ENCODE peak calls at places on chromosome 12, in four cellular contexts. B is astrocyte, Q is IMR-90, E is endodermal cell. C is an unnamed sample.

GRCh38 chr12:33724867-33725266 is 285.2 kb upstream of the SYT10 start:
- DNase-seq in Q (no peak), B (no peak), E (no peak), C (no peak)

GRCh38 chr12:58787021-58787760 is 133.1 kb downstream of the LRIG3 start:
- DNase-seq in Q (no peak), B (no peak), E (no peak), C (peak)

GRCh38 chr12:88579572-88579940 is 715 bp downstream of the KITLG start:
- DNase-seq in B (no peak), Q (no peak), E (peak), C (no peak)

GRCh38 chr12:3882896-3883564 is 9.8 kb upstream of the PARP11 start:
- DNase-seq in Q (peak), B (no peak), E (no peak), C (peak)

GRCh38 chr12:101045486-101046474 is 164.3 kb downstream of the SLC5A8 start:
- DNase-seq in Q (peak), E (no peak), B (peak), C (peak)

GRCh38 chr12:10227648-10228047 is 15.0 kb downstream of the GABARAPL1 start:
- DNase-seq in Q (no peak), B (no peak), E (no peak), C (no peak)

GRCh38 chr12:122669397-122670070 is 33.6 kb downstream of the HCAR2 start:
- DNase-seq in E (no peak), B (peak), Q (peak), C (peak)

GRCh38 chr12:46108721-46109120 is 118.3 kb upstream of the SCAF11 start:
- DNase-seq in E (no peak), Q (no peak), B (no peak), C (no peak)

GRCh38 chr12:3805058-3805457 is 52.1 kb upstream of the CRACR2A start:
- DNase-seq in B (no peak), Q (no peak), E (no peak), C (no peak)

GRCh38 chr12:129190827-129191226 is 337.5 kb downstream of the GLT1D1 start:
- DNase-seq in E (peak), Q (no peak), B (no peak), C (no peak)

GRCh38 chr12:32365473-32366064 is 33.8 kb upstream of the FGD4 start:
- DNase-seq in E (peak), B (peak), Q (peak), C (peak)

GRCh38 chr12:103799504-103800251 is 41.4 kb downstream of the NT5DC3 start:
- DNase-seq in Q (peak), B (peak), E (peak), C (peak)

GRCh38 chr12:62943779-62944395 is 8.9 kb upstream of the PPM1H start:
- DNase-seq in B (no peak), Q (no peak), E (no peak), C (no peak)

GRCh38 chr12:106386836-106387555 is 29.4 kb downstream of the POLR3B start:
- DNase-seq in Q (peak), E (no peak), B (peak), C (peak)

GRCh38 chr12:69553626-69554248 is 31.5 kb upstream of the CCT2 start:
- DNase-seq in B (peak), E (no peak), Q (peak), C (peak)

GRCh38 chr12:99711246-99711645 is 63.7 kb downstream of the GARIN6 start:
- DNase-seq in Q (no peak), B (no peak), E (no peak), C (no peak)

GRCh38 chr12:5438671-5439200 is 6.8 kb downstream of the NTF3 start:
- DNase-seq in B (peak), E (no peak), Q (no peak), C (no peak)

GRCh38 chr12:107441906-107442305 is 243.7 kb upstream of the PWP1 start:
- DNase-seq in E (no peak), B (peak), Q (peak), C (peak)

GRCh38 chr12:127362121-127362520 is 904.8 kb upstream of the TMEM132C start:
- DNase-seq in Q (no peak), E (no peak), B (no peak), C (no peak)

GRCh38 chr12:127360580-127360979 is 906.4 kb upstream of the TMEM132C start:
- DNase-seq in Q (no peak), E (no peak), B (no peak), C (no peak)

DNA sequence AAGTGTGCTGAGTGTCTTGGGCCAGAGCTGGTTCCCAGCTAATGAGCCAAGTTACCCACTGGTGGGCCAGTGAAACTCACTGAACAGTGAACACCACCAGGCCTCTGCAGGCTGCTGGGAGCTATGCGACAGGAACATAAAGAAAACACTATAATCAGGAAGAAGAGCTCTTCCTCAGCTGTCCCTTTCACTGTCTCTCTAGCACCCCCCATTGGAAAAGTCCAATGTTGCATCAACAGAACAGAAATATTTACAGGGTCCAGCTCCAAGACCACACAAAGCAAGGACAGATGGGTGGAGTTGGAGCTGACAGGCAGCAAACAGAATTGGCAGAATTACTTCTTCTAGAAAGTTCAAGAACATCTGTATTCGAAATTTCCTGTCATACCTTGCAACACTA is 903.6 kb upstream of the TMEM132C start:
- DNase-seq in Q (no peak), B (no peak), E (peak), C (no peak)
- TF ChIP-seq CTCF in Q (peak), B (peak), E (peak), C (peak)

DNA sequence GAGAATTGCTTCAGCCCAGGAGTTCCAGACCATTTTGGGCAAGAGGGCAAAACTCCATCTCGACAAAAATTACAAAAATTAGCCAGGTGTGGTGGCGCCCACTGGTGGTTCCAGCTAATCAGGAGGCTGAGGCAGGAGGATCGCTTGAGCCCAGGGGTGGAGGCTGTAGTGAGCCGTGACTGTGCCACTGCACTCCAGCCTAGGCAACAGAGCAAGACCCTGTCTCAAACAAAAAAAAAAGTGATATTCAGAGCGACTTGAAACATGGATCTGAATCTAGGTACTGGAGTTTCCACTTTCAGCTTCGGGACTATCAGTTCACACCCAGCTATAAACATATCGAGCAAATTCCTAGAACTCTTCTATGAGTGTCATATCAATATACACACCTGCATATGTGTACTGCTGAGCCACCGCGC is 16.3 kb upstream of the RNF34 start:
- DNase-seq in Q (no peak), E (no peak), B (no peak), C (no peak)
- TF ChIP-seq CTCF in Q (no peak), E (peak), B (no peak), C (peak)

DNA sequence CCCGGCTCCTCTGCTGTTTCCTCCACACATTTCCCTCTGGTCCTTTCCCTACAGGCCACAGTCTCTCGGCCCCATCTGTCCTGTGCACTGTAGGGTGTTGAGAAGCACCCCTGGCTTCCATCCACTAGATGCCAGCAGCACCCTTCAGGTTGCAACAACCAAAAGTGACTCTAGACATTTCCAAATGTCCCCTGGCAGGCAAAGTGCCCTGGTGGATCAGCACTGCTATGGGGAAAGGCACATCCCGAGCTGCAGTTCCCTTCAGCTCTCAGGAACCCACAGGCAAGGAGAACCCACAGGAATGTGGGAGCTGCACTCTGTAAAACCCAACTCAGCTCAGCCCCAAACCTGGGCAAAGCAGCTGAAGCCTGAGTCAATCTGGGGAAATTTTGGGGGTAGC is 77.0 kb downstream of the RBM19 start:
- DNase-seq in E (no peak), Q (peak), B (peak), C (peak)
- TF ChIP-seq CTCF in E (peak), Q (peak), B (no peak), C (no peak)

DNA sequence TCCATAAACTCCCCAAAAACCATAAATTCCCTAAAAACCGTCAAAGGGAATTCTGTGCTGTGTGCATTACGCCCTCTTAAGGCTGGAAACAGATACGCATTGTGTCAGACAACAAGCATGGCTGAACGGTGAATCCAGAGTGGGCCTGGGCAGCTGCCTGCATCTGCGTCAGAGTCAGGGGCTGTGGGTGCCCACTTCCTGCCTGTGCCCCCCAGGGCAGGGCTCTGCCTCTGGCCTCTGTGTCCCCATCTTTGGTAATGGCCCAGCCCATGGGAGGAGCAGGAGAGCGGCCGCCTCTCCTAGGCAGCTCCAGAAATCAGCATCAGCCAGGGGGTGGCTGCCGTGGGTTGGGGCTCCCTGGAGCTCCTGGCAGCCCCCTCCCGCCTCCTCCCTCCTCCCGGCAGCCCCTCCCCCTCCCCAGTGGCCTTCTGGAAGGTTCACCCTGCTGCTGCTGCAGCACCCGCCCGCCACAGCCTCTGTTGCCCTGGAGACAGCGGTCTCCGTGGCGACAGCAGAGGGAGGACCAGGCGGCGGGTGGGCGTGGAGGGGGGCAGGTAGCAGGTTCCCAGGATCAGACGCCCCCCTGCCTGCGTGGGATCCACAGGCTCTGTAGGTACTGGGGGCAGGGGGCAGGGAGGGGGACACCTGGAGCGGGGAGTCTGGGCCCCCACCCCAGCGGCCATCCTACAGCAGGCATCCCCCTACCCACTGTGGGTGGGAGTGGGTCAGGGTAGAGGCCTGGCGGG is 5.9 kb downstream of the MMP17 start:
- DNase-seq in B (peak), Q (peak), E (peak), C (peak)
- TF ChIP-seq CTCF in B (peak), Q (peak), E (peak), C (peak)

GRCh38 chr12:7937867-7938506 is 2.0 kb upstream of the SLC2A3 start:
- DNase-seq in Q (no peak), B (peak), E (no peak), C (peak)
- TF ChIP-seq CTCF in Q (peak), B (peak), E (peak), C (peak)

GRCh38 chr12:47870175-47870781 is 34.5 kb downstream of the VDR start:
- DNase-seq in B (no peak), Q (no peak), E (peak), C (peak)
- TF ChIP-seq CTCF in B (peak), Q (peak), E (peak), C (peak)

DNA sequence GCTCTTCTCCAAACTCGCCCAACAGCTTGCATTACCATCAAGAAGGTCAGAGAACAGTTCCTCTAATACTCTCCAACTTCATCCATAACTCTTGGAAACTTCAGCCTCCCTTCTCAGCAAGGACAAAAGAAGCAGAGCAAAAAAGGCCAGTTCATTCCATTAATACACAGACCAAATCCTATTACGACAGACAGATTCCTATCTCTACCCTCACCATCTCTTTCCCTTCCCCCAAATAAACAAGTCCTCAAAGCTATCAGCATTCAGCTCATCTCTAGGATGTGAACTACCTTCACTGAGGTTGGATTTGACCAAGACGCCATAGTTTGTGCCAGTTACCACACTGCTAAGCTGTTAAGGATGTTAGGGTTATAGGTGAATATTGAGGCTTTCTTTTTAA is 25.2 kb downstream of the SINHCAF start:
- DNase-seq in Q (no peak), B (no peak), E (no peak), C (no peak)
- TF ChIP-seq CTCF in Q (no peak), B (no peak), E (no peak), C (no peak)